ENCODE peak calls at places on chromosomes 1 and 21, in nine cellular contexts. F is adipocyte; M is heart left ventricle; T is fibroblast of lung; H is tibial nerve; P is CD4-positive, CD25-positive, alpha-beta regulatory T cell; Z is prostate gland; U is transverse colon; D is CD8-positive, alpha-beta T cell. O is an unnamed sample.
A peak's percentile ranks its signal among the peaks of the same experiment; 100 is the strongest.

GRCh38 chr1:6470132-6471085 is 4.4 kb upstream of the TNFRSF25 start:
- DNase-seq in M (no peak), U (no peak), P (no peak), T (no peak), Z (no peak), F (no peak), H (no peak), D (no peak), O (no peak)

GRCh38 chr1:228101614-228101993 is 1.5 kb downstream of the C1orf35 start:
- DNase-seq in T (no peak), M (no peak), H (no peak), Z (no peak), P (no peak), D (no peak), F (no peak), U (no peak), O (no peak)

GRCh38 chr1:40303051-40303771 is 13.9 kb downstream of the COL9A2 start:
- DNase-seq in H (no peak), U (no peak), D (no peak), F (no peak), P (no peak), M (no peak), Z (no peak), T (no peak), O (no peak)

GRCh38 chr1:203906932-203907331 is 45.5 kb downstream of the SNRPE start:
- DNase-seq in D (no peak), M (no peak), Z (no peak), H (no peak), U (no peak), F (peak; percentile 95), P (no peak), T (peak; percentile 93), O (no peak)

GRCh38 chr21:35265170-35265877 is 216.2 kb upstream of the RUNX1 start:
- DNase-seq in Z (no peak), U (no peak), H (no peak), F (no peak), T (peak; percentile 61), D (no peak), M (no peak), P (no peak), O (no peak)

GRCh38 chr1:156511656-156512055 is 11.1 kb upstream of the MEF2D start:
- DNase-seq in Z (no peak), M (no peak), H (no peak), T (peak; percentile 86), F (no peak), D (no peak), P (no peak), U (peak; percentile 3), O (no peak)

GRCh38 chr1:197341626-197342025 is 73.6 kb downstream of the CRB1 start:
- DNase-seq in H (no peak), U (no peak), Z (no peak), T (no peak), P (no peak), D (no peak), M (no peak), F (no peak), O (no peak)

GRCh38 chr1:14924455-14925325 is 228.9 kb upstream of the TMEM51 start:
- DNase-seq in H (no peak), F (peak; percentile 86), Z (peak; percentile 50), U (peak; percentile 50), M (no peak), T (peak; percentile 50), P (no peak), D (no peak), O (peak; percentile 65)

GRCh38 chr1:23381233-23381885 is 11.7 kb upstream of the ZNF436 start:
- DNase-seq in Z (no peak), F (no peak), M (no peak), H (no peak), P (no peak), D (no peak), T (no peak), U (no peak), O (no peak)

GRCh38 chr1:221925947-221926346 is 184.1 kb upstream of the DUSP10 start:
- DNase-seq in F (no peak), H (no peak), P (no peak), U (no peak), M (no peak), Z (no peak), T (no peak), D (no peak), O (no peak)

GRCh38 chr1:28971980-28972771 is 57.8 kb downstream of the EPB41 start:
- DNase-seq in T (peak; percentile 91), F (peak; percentile 79), D (no peak), H (no peak), P (peak; percentile 15), U (no peak), Z (no peak), M (no peak), O (no peak)

GRCh38 chr1:202959276-202959620 is 1.1 kb upstream of the ADIPOR1 start:
- DNase-seq in P (no peak), M (no peak), Z (no peak), U (no peak), F (peak; percentile 74), H (no peak), D (no peak), T (peak; percentile 49), O (no peak)

GRCh38 chr1:20551161-20551560 is 1.2 kb upstream of the FAM43B start:
- DNase-seq in D (no peak), T (no peak), M (peak; percentile 45), F (no peak), U (no peak), Z (no peak), H (no peak), P (no peak), O (no peak)

GRCh38 chr1:1285618-1286311 is 5.5 kb downstream of the SCNN1D start:
- DNase-seq in M (no peak), F (no peak), T (no peak), P (no peak), Z (no peak), D (no peak), H (no peak), U (peak; percentile 46), O (no peak)

GRCh38 chr1:31266547-31266946 is 26.9 kb upstream of the NKAIN1 start:
- DNase-seq in Z (no peak), H (no peak), T (no peak), P (no peak), U (no peak), M (no peak), F (peak; percentile 20), D (no peak), O (no peak)

GRCh38 chr1:31273619-31274018 is 23.0 kb downstream of the SNRNP40 start:
- DNase-seq in F (no peak), M (no peak), U (no peak), H (no peak), P (no peak), T (no peak), Z (no peak), D (no peak), O (no peak)

GRCh38 chr1:31272369-31272768 is 24.2 kb downstream of the SNRNP40 start:
- DNase-seq in F (no peak), Z (no peak), P (no peak), H (no peak), M (no peak), T (no peak), D (no peak), U (no peak), O (no peak)
- H3K36me3 ChIP-seq in F (peaks cover 84% of the 10 kb centered on the region), Z (no peaks in the 10 kb centered on the region), P (peaks cover 83% of the 10 kb centered on the region), H (peaks cover 6% of the 10 kb centered on the region), M (no peaks in the 10 kb centered on the region), T (peaks cover 4% of the 10 kb centered on the region), D (peaks cover 34% of the 10 kb centered on the region), U (no peaks in the 10 kb centered on the region), O (peaks cover 9% of the 10 kb centered on the region)

GRCh38 chr1:51819810-51820209 is 58.7 kb downstream of the NRDC start:
- DNase-seq in D (no peak), M (no peak), H (no peak), Z (no peak), P (no peak), F (peak; percentile 65), T (peak; percentile 6), U (no peak), O (no peak)

GRCh38 chr1:51818487-51818886 is 60.0 kb downstream of the NRDC start:
- DNase-seq in F (no peak), H (no peak), P (no peak), T (no peak), Z (no peak), M (no peak), U (no peak), D (no peak), O (no peak)

GRCh38 chr1:51814513-51814912 is 64.0 kb downstream of the NRDC start:
- DNase-seq in T (no peak), H (no peak), Z (no peak), F (no peak), D (no peak), U (no peak), P (no peak), M (no peak), O (no peak)
- H3K36me3 ChIP-seq in T (peaks cover 3% of the 10 kb centered on the region), H (no peaks in the 10 kb centered on the region), Z (no peaks in the 10 kb centered on the region), F (peaks cover 94% of the 10 kb centered on the region), D (peaks cover 32% of the 10 kb centered on the region), U (no peaks in the 10 kb centered on the region), P (peaks cover 61% of the 10 kb centered on the region), M (no peaks in the 10 kb centered on the region), O (no peaks in the 10 kb centered on the region)

DNA sequence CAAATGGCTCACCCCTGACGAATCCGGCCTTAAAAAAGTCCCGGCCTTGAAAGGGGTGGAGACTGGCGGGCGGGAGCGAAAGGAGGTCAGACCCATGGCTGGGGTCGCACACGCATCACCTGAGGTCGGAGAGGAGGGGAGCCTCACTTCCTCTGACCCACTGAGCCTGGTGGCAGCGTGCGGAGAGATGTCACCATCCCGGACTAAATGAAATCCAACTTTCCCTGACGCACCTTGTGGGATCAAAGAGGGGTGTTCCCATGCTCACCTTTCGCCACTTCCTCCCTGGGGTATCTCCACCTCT is 709 bp upstream of the SLC41A1 start:
- DNase-seq in T (peak; percentile 56), M (no peak), H (no peak), Z (no peak), F (peak; percentile 85), D (no peak), U (no peak), P (no peak), O (no peak)
- H3K36me3 ChIP-seq in T (peaks cover 2% of the 10 kb centered on the region), M (no peaks in the 10 kb centered on the region), H (no peaks in the 10 kb centered on the region), Z (no peaks in the 10 kb centered on the region), F (peaks cover 15% of the 10 kb centered on the region), D (no peaks in the 10 kb centered on the region), U (no peaks in the 10 kb centered on the region), P (peaks cover 10% of the 10 kb centered on the region), O (no peaks in the 10 kb centered on the region)

GRCh38 chr1:35408925-35409324 is 140.4 kb downstream of the ZMYM4 start:
- DNase-seq in U (no peak), F (no peak), D (no peak), T (no peak), H (no peak), P (no peak), Z (no peak), M (no peak), O (no peak)

GRCh38 chr1:35406103-35406502 is 137.6 kb downstream of the ZMYM4 start:
- DNase-seq in D (no peak), H (no peak), F (no peak), U (no peak), P (no peak), Z (no peak), M (no peak), T (no peak), O (no peak)

DNA sequence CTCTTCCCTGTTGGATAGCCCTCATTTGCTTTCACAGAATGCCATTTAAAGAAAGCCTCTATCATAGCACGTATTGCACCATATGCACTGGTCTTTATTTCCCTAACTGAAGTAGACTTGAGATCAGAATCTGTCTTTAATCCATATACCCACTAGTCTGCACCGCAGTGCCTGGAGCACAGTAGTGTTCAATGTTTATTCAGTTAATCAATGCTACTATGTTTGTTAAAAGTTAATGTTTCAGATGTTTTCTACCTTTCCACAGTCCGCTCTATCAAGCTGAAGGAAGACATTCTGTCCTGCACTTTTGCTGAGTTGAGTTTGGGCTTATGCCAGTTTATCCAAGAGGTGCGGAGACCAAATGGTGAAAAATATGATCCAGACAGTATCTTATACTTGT is 139.2 kb downstream of the ZMYM4 start:
- DNase-seq in D (no peak), P (no peak), Z (no peak), U (no peak), H (no peak), T (no peak), F (no peak), M (no peak), O (no peak)
- H3K36me3 ChIP-seq in D (peaks cover 17% of the 10 kb centered on the region), P (peaks cover 47% of the 10 kb centered on the region), Z (no peaks in the 10 kb centered on the region), U (no peaks in the 10 kb centered on the region), H (no peaks in the 10 kb centered on the region), T (peaks cover 3% of the 10 kb centered on the region), F (peaks cover 60% of the 10 kb centered on the region), M (no peaks in the 10 kb centered on the region), O (peaks cover 11% of the 10 kb centered on the region)